ENCODE peak calls at places on chromosomes 3 and 15, in ten cellular contexts. U is ovary; R is aorta; Z is CD8-positive, alpha-beta memory T cell; X is IMR-90; V is heart right ventricle; G is cardiac muscle cell; L is GM23248; W is left ventricle myocardium inferior; D is Peyer's patch. T is an unnamed sample.
A peak's percentile ranks its signal among the peaks of the same experiment; 100 is the strongest.

GRCh38 chr3:178618197-178618596 is 82.0 kb downstream of the KCNMB2 start:
- DNase-seq in G (peak; percentile 27), U (no peak), V (no peak), Z (no peak), X (peak; percentile 1), L (peak; percentile 28), R (no peak), D (no peak), W (no peak), T (no peak)

GRCh38 chr3:9686050-9686384 is 17.6 kb upstream of the CPNE9 start:
- DNase-seq in R (no peak), X (no peak), U (no peak), V (no peak), Z (no peak), L (no peak), W (no peak), D (no peak), G (no peak), T (no peak)

GRCh38 chr15:48856947-48857346 is 21.0 kb upstream of the EID1 start:
- DNase-seq in V (no peak), Z (no peak), L (peak; percentile 49), X (peak; percentile 69), W (no peak), G (peak; percentile 30), U (no peak), R (no peak), D (no peak), T (no peak)

GRCh38 chr3:171615742-171616141 is 155.5 kb upstream of the TNIK start:
- DNase-seq in V (no peak), W (no peak), R (no peak), Z (no peak), G (peak; percentile 48), U (no peak), D (no peak), X (peak; percentile 11), L (peak; percentile 64), T (no peak)

GRCh38 chr15:89338036-89338435 is 3.4 kb upstream of the POLG start:
- DNase-seq in R (peak; percentile 11), W (no peak), D (no peak), Z (peak; percentile 41), U (no peak), V (no peak), G (no peak), L (no peak), X (no peak), T (no peak)

GRCh38 chr15:28969511-28970085 is 83.8 kb downstream of the APBA2 start:
- DNase-seq in X (no peak), W (no peak), Z (no peak), V (no peak), R (no peak), D (no peak), G (no peak), U (no peak), L (no peak), T (peak; percentile 67)

GRCh38 chr15:41603941-41604660 is 45.1 kb downstream of the TYRO3 start:
- DNase-seq in D (peak; percentile 64), G (peak; percentile 90), U (peak; percentile 68), R (peak; percentile 67), V (peak; percentile 66), W (peak; percentile 46), L (peak; percentile 95), Z (peak; percentile 71), X (peak; percentile 91), T (peak; percentile 56)

GRCh38 chr3:101252897-101253296 is 67.5 kb downstream of the IMPG2 start:
- DNase-seq in D (no peak), R (no peak), Z (no peak), V (no peak), U (no peak), G (no peak), L (no peak), W (no peak), X (no peak), T (no peak)

GRCh38 chr15:66948294-66948693 is 117.1 kb upstream of the SMAD3 start:
- DNase-seq in G (no peak), V (no peak), D (no peak), R (no peak), Z (no peak), X (peak; percentile 50), U (no peak), W (no peak), L (peak; percentile 73), T (no peak)

GRCh38 chr3:87733671-87734367 is 325.0 kb downstream of the CGGBP1 start:
- DNase-seq in V (no peak), W (no peak), L (no peak), R (no peak), X (no peak), U (no peak), D (no peak), Z (no peak), G (no peak), T (no peak)

GRCh38 chr15:74889390-74889881 is 406 bp upstream of the MPI start:
- DNase-seq in W (peak; percentile 57), Z (no peak), R (peak; percentile 74), U (peak; percentile 47), X (peak; percentile 43), V (peak; percentile 59), D (no peak), G (peak; percentile 54), L (peak; percentile 60), T (peak; percentile 83)

GRCh38 chr15:40016224-40016865 is 22.6 kb downstream of the SRP14 start:
- DNase-seq in Z (no peak), L (peak; percentile 68), U (no peak), R (no peak), V (no peak), D (no peak), G (no peak), X (peak; percentile 72), W (no peak), T (no peak)

GRCh38 chr3:72182206-72182605 is 397.3 kb upstream of the PROK2 start:
- DNase-seq in W (no peak), X (no peak), L (peak; percentile 9), D (no peak), R (no peak), G (no peak), U (no peak), V (no peak), Z (no peak), T (no peak)

GRCh38 chr15:78536134-78536533 is 4.1 kb upstream of the PSMA4 start:
- DNase-seq in D (no peak), R (no peak), W (no peak), X (peak; percentile 37), L (no peak), V (no peak), G (peak; percentile 6), Z (no peak), U (no peak), T (no peak)

GRCh38 chr3:146160964-146161724 is at the start of gene PLOD2:
- DNase-seq in X (peak; percentile 92), W (peak; percentile 84), L (peak; percentile 93), G (peak; percentile 95), D (no peak), U (peak; percentile 86), V (peak; percentile 72), Z (no peak), R (peak; percentile 93), T (peak; percentile 92)

GRCh38 chr15:31975446-31976229 is 54.7 kb upstream of the CHRNA7 start:
- DNase-seq in R (no peak), G (no peak), X (no peak), D (no peak), L (peak; percentile 57), Z (no peak), W (no peak), V (no peak), U (no peak), T (no peak)

GRCh38 chr15:31974154-31974794 is 56.0 kb upstream of the CHRNA7 start:
- DNase-seq in V (no peak), R (no peak), G (no peak), Z (no peak), L (no peak), U (no peak), D (no peak), X (no peak), W (no peak), T (no peak)

GRCh38 chr15:31977138-31977537 is 53.2 kb upstream of the CHRNA7 start:
- DNase-seq in X (no peak), L (no peak), Z (no peak), W (no peak), G (no peak), V (no peak), R (no peak), D (no peak), U (no peak), T (no peak)

GRCh38 chr15:31973197-31973596 is 57.1 kb upstream of the CHRNA7 start:
- DNase-seq in Z (no peak), V (no peak), G (no peak), D (no peak), X (no peak), R (no peak), U (no peak), W (no peak), L (no peak), T (no peak)

DNA sequence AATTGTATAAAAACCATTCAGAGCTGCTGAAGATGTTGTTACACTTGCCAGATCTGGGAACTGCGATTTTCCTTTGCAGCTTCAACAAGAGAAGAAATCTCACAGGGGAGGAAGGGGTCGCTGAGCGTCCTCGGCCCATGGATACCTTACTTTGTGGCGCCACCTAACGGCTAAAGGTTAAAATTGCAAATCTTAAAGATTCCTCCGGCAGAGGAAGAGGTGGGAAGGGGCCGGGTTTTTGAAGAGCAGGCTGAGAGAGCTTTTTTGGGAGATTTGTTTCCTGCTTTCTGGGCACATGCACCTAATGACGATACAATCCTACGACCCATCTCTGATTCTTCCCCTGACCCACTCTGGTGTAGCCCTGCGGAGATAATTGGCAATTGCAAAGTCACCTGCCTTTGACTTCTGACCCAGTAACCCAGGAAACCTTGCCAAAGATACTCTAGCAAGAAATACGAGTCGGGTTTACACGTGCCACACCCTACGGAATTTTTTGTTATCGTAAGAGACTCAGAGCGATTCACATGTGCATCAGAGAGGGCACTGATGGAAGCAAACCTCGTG is 55.4 kb upstream of the CHRNA7 start:
- DNase-seq in X (peak; percentile 0), R (no peak), U (no peak), V (no peak), L (peak; percentile 50), D (no peak), G (peak; percentile 29), Z (no peak), W (no peak), T (no peak)
- H3K4me3 ChIP-seq in X (no peak overlapping the region), R (no peak overlapping the region), U (no peak overlapping the region), V (peak overlapping the region; percentile 1), L (peak overlapping the region; percentile 53), D (peak overlapping the region; percentile 43), G (no peak overlapping the region), Z (no peak overlapping the region), W (peak overlapping the region; percentile 47), T (no peak overlapping the region)

GRCh38 chr15:45165536-45165935 is 22.2 kb downstream of the SHF start:
- DNase-seq in X (no peak), Z (no peak), R (no peak), G (no peak), U (no peak), V (no peak), L (no peak), W (no peak), D (no peak), T (no peak)
- H3K27ac ChIP-seq in X (no peak overlapping the region), Z (no peak overlapping the region), R (no peak overlapping the region), G (no peak overlapping the region), U (no peak overlapping the region), V (no peak overlapping the region), L (no peak overlapping the region), W (peak overlapping the region; percentile 95), D (no peak overlapping the region), T (no peak overlapping the region)

GRCh38 chr3:32113981-32114566 is 7.7 kb downstream of the GPD1L start:
- DNase-seq in D (no peak), L (no peak), V (no peak), Z (no peak), W (no peak), R (no peak), U (no peak), X (no peak), G (no peak), T (no peak)
- H3K4me3 ChIP-seq in D (no peak overlapping the region), L (no peak overlapping the region), V (no peak overlapping the region), Z (peak overlapping the region; percentile 24), W (no peak overlapping the region), R (no peak overlapping the region), U (no peak overlapping the region), X (no peak overlapping the region), G (no peak overlapping the region), T (no peak overlapping the region)

GRCh38 chr3:55435446-55435845 is 51.7 kb downstream of the WNT5A start:
- DNase-seq in X (no peak), L (no peak), D (no peak), Z (no peak), V (no peak), U (no peak), G (no peak), W (no peak), R (no peak), T (no peak)
- H3K27ac ChIP-seq in X (no peak overlapping the region), L (no peak overlapping the region), D (no peak overlapping the region), Z (no peak overlapping the region), V (no peak overlapping the region), U (no peak overlapping the region), G (no peak overlapping the region), W (no peak overlapping the region), R (no peak overlapping the region), T (no peak overlapping the region)

T was measured in left lung.